ENCODE peak calls at places on chromosomes 4 and X, in eight cellular contexts. V is tibial nerve; G is HCT116; S is mucosa of descending colon; M is endodermal cell; I is aorta; Z is GM23248; F is CD4-positive, CD25-positive, alpha-beta regulatory T cell. Q is an unnamed sample.

GRCh38 chrX:97026406-97026805 is 142.7 kb downstream of the RPA4 start:
- DNase-seq in V (no peak), G (no peak), S (no peak), M (no peak), I (no peak), Z (peak; percentile 1), F (no peak), Q (peak; percentile 3)

GRCh38 chrX:16870861-16871584 is 861 bp upstream of the RBBP7 start:
- DNase-seq in V (peak; percentile 5), G (no peak), S (peak; percentile 41), M (peak; percentile 88), I (peak; percentile 83), Z (peak; percentile 31), F (peak; percentile 4), Q (peak; percentile 52)

GRCh38 chr4:47855350-47855749 is 17.5 kb upstream of the CORIN start:
- DNase-seq in V (no peak), G (no peak), S (no peak), M (no peak), I (no peak), Z (peak; percentile 95), F (no peak), Q (no peak)

GRCh38 chrX:42973321-42973720 is 195.4 kb upstream of the PPP1R2C start:
- DNase-seq in V (no peak), G (no peak), S (no peak), M (no peak), I (no peak), Z (no peak), F (no peak), Q (no peak)

GRCh38 chr4:106264331-106264728 is 51.7 kb downstream of the TBCK start:
- DNase-seq in V (no peak), G (no peak), S (no peak), M (no peak), I (no peak), Z (no peak), F (no peak), Q (no peak)

GRCh38 chrX:70525733-70526132 is 81.1 kb downstream of the DLG3 start:
- DNase-seq in V (no peak), G (no peak), S (peak; percentile 39), M (no peak), I (no peak), Z (no peak), F (no peak), Q (no peak)

GRCh38 chr4:41256131-41256739 is 493 bp upstream of the UCHL1 start:
- DNase-seq in V (no peak), G (no peak), S (no peak), M (peak; percentile 72), I (no peak), Z (peak; percentile 36), F (no peak), Q (peak; percentile 74)

GRCh38 chr4:101307901-101308300 is 39.4 kb downstream of the PPP3CA start:
- DNase-seq in V (no peak), G (no peak), S (no peak), M (no peak), I (no peak), Z (peak; percentile 31), F (no peak), Q (peak; percentile 26)

GRCh38 chrX:135383249-135383648 is 38.5 kb upstream of the SMIM10L2A start:
- DNase-seq in V (no peak), G (no peak), S (no peak), M (no peak), I (no peak), Z (no peak), F (no peak), Q (no peak)

GRCh38 chr4:143186202-143186601 is 1.5 kb downstream of the USP38 start:
- DNase-seq in V (no peak), G (no peak), S (no peak), M (no peak), I (no peak), Z (peak; percentile 75), F (no peak), Q (peak; percentile 51)

GRCh38 chrX:4110964-4111363 is 397.5 kb upstream of the PRKX start:
- DNase-seq in V (no peak), G (no peak), S (no peak), M (no peak), I (no peak), Z (no peak), F (no peak), Q (no peak)

GRCh38 chrX:41167888-41168287 is 82.6 kb downstream of the USP9X start:
- DNase-seq in V (no peak), G (no peak), S (no peak), M (no peak), I (no peak), Z (peak; percentile 52), F (no peak), Q (no peak)

GRCh38 chrX:54357414-54358377 is at the start of gene WNK3:
- DNase-seq in V (peak; percentile 58), G (no peak), S (peak; percentile 30), M (peak; percentile 94), I (peak; percentile 91), Z (peak; percentile 66), F (peak; percentile 2), Q (peak; percentile 89)

GRCh38 chr4:152910521-152910920 is 25.6 kb upstream of the FHDC1 start:
- DNase-seq in V (no peak), G (no peak), S (no peak), M (no peak), I (no peak), Z (no peak), F (no peak), Q (no peak)

DNA sequence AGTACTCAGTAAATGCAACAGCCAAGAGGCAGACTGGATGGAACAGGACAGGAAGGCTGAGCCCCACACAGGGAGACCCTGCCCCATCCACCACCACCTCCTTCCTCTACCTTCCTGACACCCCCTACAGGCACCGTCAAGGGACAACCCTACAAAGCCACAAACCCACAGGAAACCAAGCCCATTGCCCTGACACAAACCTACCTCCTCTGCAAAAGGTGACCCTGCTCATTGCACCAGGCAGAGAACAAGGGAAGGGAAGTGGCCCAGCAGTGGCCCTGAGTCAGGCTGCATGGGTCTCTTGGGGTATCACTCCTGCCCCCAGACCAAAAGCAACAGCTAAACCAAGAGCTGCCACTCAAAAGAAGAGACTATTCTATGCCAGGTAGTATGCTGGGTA is 21.0 kb downstream of the JAKMIP1 start:
- DNase-seq in V (no peak), G (no peak), S (no peak), M (no peak), I (peak; percentile 44), Z (no peak), F (no peak), Q (no peak)
- H3K4me1 ChIP-seq in V (no peaks in the 10 kb centered on the region), G (peaks cover 13% of the 10 kb centered on the region), S (no peaks in the 10 kb centered on the region), M (peaks cover 14% of the 10 kb centered on the region), I (no peaks in the 10 kb centered on the region), Z (no peaks in the 10 kb centered on the region), F (peaks cover 69% of the 10 kb centered on the region), Q (no peaks in the 10 kb centered on the region)

DNA sequence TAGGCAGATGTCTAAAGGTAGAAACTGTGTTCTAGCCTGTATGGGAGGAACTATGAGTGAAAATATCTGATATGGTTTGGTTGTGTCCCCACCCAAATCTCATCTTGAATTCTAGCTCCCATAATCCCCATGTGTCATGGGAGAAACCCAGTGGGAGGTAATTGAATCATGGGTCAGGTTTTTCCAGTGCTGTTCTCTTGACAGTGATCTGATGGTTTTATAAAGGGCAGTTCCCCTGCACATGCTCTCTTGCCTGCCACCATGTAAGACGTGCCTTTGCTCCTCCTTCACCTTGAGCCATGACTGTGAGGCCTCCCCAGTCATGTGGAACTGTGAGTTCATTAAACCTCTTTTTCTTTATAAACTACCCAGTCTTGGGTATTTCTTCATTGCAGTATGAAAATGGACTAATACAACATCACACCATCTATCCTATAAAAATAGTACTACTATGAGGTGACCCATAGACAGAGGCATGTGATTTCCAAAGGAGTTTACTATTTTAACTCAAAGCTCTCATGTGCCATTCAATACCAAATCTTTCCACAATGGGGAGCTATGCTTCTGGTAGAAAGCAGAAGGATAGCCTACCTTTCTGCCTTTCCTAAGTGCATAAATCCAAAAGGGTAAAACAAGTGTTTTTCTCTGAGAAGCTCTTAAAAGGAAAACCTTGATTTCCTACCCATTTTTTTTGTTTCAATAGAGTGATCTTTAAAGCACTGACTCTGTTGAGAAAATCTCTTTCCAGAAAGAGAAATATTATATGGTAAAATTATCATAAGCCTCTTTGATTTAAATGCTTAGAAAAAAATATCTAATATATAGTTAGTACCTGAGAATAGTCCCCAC is 38.8 kb downstream of the SEC31A start:
- DNase-seq in V (no peak), G (peak; percentile 33), S (peak; percentile 19), M (no peak), I (no peak), Z (peak; percentile 61), F (no peak), Q (peak; percentile 55)
- H3K36me3 ChIP-seq in V (peaks cover 99% of the 10 kb centered on the region), G (peaks cover 52% of the 10 kb centered on the region), S (peaks cover 12% of the 10 kb centered on the region), M (peaks cover 97% of the 10 kb centered on the region), I (no peaks in the 10 kb centered on the region), Z (peaks cover 96% of the 10 kb centered on the region), F (peaks cover 94% of the 10 kb centered on the region), Q (peaks cover 100% of the 10 kb centered on the region)

GRCh38 chr4:155734065-155734464 is 24.8 kb upstream of the GUCY1B1 start:
- DNase-seq in V (no peak), G (no peak), S (peak; percentile 11), M (no peak), I (no peak), Z (peak; percentile 12), F (no peak), Q (peak; percentile 55)
- H3K4me3 ChIP-seq in V (no peak overlapping the region), G (no peak overlapping the region), S (no peak overlapping the region), M (no peak overlapping the region), I (no peak overlapping the region), Z (no peak overlapping the region), F (no peak overlapping the region), Q (no peak overlapping the region)

DNA sequence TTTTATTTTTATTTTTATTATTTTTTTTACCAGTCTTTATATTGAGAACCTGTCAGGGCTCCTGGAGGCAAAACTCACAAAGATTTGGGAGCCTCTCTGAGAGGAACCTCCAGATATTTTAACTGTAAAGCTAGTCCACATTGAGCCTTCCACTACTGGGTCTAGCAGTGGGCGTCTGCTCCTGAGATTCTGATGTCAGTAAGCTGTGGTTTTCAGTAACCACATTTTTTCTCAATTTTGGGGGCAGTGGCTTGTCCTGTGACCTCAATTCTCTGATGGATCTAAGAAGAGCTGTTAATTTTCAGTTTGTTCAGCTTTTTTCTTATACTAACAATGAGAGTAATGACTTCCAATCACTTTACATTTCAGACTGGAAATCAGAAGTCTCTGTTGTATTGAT is 23.6 kb upstream of the GPRASP1 start:
- DNase-seq in V (no peak), G (no peak), S (no peak), M (no peak), I (no peak), Z (no peak), F (no peak), Q (no peak)
- H3K4me1 ChIP-seq in V (no peaks in the 10 kb centered on the region), G (no peaks in the 10 kb centered on the region), S (no peaks in the 10 kb centered on the region), M (no peaks in the 10 kb centered on the region), I (no peaks in the 10 kb centered on the region), Z (no peaks in the 10 kb centered on the region), F (no peaks in the 10 kb centered on the region), Q (peaks cover 14% of the 10 kb centered on the region)

Q was measured in adipocyte.